ENCODE peak calls at places on chromosome 13, in four cellular contexts. P is cerebellum; A is prostate gland; Q is stimulated activated CD4-positive, alpha-beta T cell treated with anti-CD3 and anti-CD28 coated beads, Interleukin-2, amount 100 ng/mL, for 24 hours. N is an unnamed sample.

GRCh38 chr13:88840085-88840484 is 1168.9 kb downstream of the SLITRK5 start:
- DNase-seq in P (no peak), A (no peak), Q (no peak), N (no peak)

GRCh38 chr13:71417205-71417604 is 449.8 kb downstream of the DACH1 start:
- DNase-seq in P (no peak), A (no peak), Q (no peak), N (no peak)

GRCh38 chr13:37488682-37489081 is 109.9 kb downstream of the POSTN start:
- DNase-seq in P (no peak), A (no peak), Q (no peak), N (no peak)

GRCh38 chr13:46617885-46618284 is 64.9 kb downstream of the LRCH1 start:
- DNase-seq in P (no peak), A (no peak), Q (no peak), N (no peak)

GRCh38 chr13:113402471-113403254 is 38.7 kb upstream of the GRTP1 start:
- DNase-seq in P (no peak), A (no peak), Q (no peak), N (no peak)

GRCh38 chr13:80955487-80955886 is 614.6 kb upstream of the SPRY2 start:
- DNase-seq in P (no peak), A (no peak), Q (no peak), N (no peak)

GRCh38 chr13:76980075-76980718 is 11.7 kb upstream of the CLN5 start:
- DNase-seq in P (peak), A (peak), Q (peak), N (peak)

GRCh38 chr13:111488466-111489132 is 168.2 kb downstream of the TEX29 start:
- DNase-seq in P (no peak), A (no peak), Q (no peak), N (no peak)

GRCh38 chr13:70732611-70733010 is 624.4 kb upstream of the KLHL1 start:
- DNase-seq in P (no peak), A (no peak), Q (no peak), N (no peak)

GRCh38 chr13:44188257-44188656 is 185.4 kb upstream of the SERP2 start:
- DNase-seq in P (no peak), A (no peak), Q (no peak), N (no peak)

GRCh38 chr13:113596321-113597200 is 12.0 kb downstream of the TFDP1 start:
- DNase-seq in P (no peak), A (no peak), Q (no peak), N (no peak)

GRCh38 chr13:25171517-25172302 is at the start of gene AMER2:
- DNase-seq in P (peak), A (no peak), Q (no peak), N (no peak)

GRCh38 chr13:76833465-76833864 is 52.7 kb downstream of the KCTD12 start:
- DNase-seq in P (no peak), A (peak), Q (no peak), N (no peak)

GRCh38 chr13:49225358-49226042 is 5.4 kb downstream of the MLNR start:
- DNase-seq in P (no peak), A (peak), Q (no peak), N (no peak)

GRCh38 chr13:114149774-114150740 is 17.6 kb upstream of the RASA3 start:
- DNase-seq in P (no peak), A (no peak), Q (peak), N (no peak)

GRCh38 chr13:105961438-105961837 is 574.0 kb downstream of the EFNB2 start:
- DNase-seq in P (no peak), A (no peak), Q (no peak), N (no peak)

GRCh38 chr13:48954086-48954485 is 21.6 kb upstream of the FNDC3A start:
- DNase-seq in P (no peak), A (no peak), Q (no peak), N (no peak)